ENCODE peak calls at places on chromosomes 2 and 18, in four cellular contexts. H is gastrocnemius medialis, V is GM23248, R is right cardiac atrium. L is an unnamed sample.

GRCh38 chr2:26807788-26808460 is 22.1 kb downstream of the CENPA start:
- DNase-seq in H (no peak), V (peak; percentile 58), R (no peak), L (no peak)

GRCh38 chr2:109374548-109375130 is 239.1 kb downstream of the SEPTIN10 start:
- DNase-seq in R (no peak), H (no peak), V (no peak), L (peak; percentile 17)

GRCh38 chr2:239829326-239829725 is 195.8 kb downstream of the NDUFA10 start:
- DNase-seq in H (no peak), V (no peak), R (no peak), L (peak; percentile 11)

GRCh38 chr2:26696352-26696816 is 3.9 kb downstream of the KCNK3 start:
- DNase-seq in V (peak; percentile 98), H (no peak), R (no peak), L (no peak)

GRCh38 chr2:204604061-204604460 is 58.8 kb downstream of the PARD3B start:
- DNase-seq in R (no peak), H (no peak), V (peak; percentile 4), L (no peak)

GRCh38 chr2:69791045-69791444 is 38.4 kb upstream of the GMCL1 start:
- DNase-seq in H (no peak), V (peak; percentile 33), R (no peak), L (no peak)

GRCh38 chr2:58762176-58762781 is 521.2 kb upstream of the FANCL start:
- DNase-seq in R (peak; percentile 13), H (no peak), V (peak; percentile 78), L (peak; percentile 19)

GRCh38 chr2:28643324-28643723 is 108.3 kb upstream of the PPP1CB start:
- DNase-seq in R (no peak), V (no peak), H (no peak), L (no peak)

GRCh38 chr2:39737661-39738060 is 41.4 kb downstream of the THUMPD2 start:
- DNase-seq in V (peak; percentile 23), H (no peak), R (peak; percentile 25), L (no peak)

GRCh38 chr2:152407806-152408205 is 72.8 kb downstream of the FMNL2 start:
- DNase-seq in H (no peak), V (no peak), R (no peak), L (no peak)

GRCh38 chr2:50564781-50565180 is 467.2 kb downstream of the NRXN1 start:
- DNase-seq in R (no peak), V (no peak), H (no peak), L (no peak)

GRCh38 chr2:157173740-157174184 is 83.7 kb upstream of the GALNT5 start:
- DNase-seq in R (no peak), H (no peak), V (peak; percentile 96), L (no peak)

GRCh38 chr18:58538604-58539386 is 90.1 kb downstream of the ALPK2 start:
- DNase-seq in R (no peak), V (no peak), H (no peak), L (no peak)

GRCh38 chr2:238467772-238468171 is 41.0 kb downstream of the ASB1 start:
- DNase-seq in H (no peak), R (no peak), V (peak; percentile 54), L (no peak)

GRCh38 chr18:32358529-32358928 is 112.2 kb downstream of the GAREM1 start:
- DNase-seq in V (no peak), H (no peak), R (no peak), L (no peak)

GRCh38 chr2:23505218-23505983 is 120.4 kb downstream of the KLHL29 start:
- DNase-seq in R (no peak), H (no peak), V (no peak), L (no peak)

GRCh38 chr2:144518744-144519596 is 949 bp downstream of the ZEB2 start:
- DNase-seq in R (no peak), V (peak; percentile 33), H (no peak), L (no peak)

GRCh38 chr2:127615511-127616166 is 30.3 kb upstream of the GPR17 start:
- DNase-seq in R (no peak), V (peak; percentile 56), H (no peak), L (no peak)

GRCh38 chr18:26717123-26717522 is 148.4 kb downstream of the AQP4 start:
- DNase-seq in R (no peak), H (no peak), V (no peak), L (no peak)

GRCh38 chr2:233303252-233303651 is 4.4 kb upstream of the SAG start:
- DNase-seq in H (no peak), R (no peak), V (no peak), L (no peak)

GRCh38 chr18:12325726-12326245 is 17.7 kb downstream of the TUBB6 start:
- DNase-seq in V (no peak), H (no peak), R (no peak), L (no peak)

GRCh38 chr2:111139637-111140317 is 19.1 kb downstream of the BCL2L11 start:
- DNase-seq in R (no peak), H (peak; percentile 79), V (peak; percentile 23), L (no peak)

GRCh38 chr2:122300758-122301157 is 545.3 kb downstream of the TSN start:
- DNase-seq in R (no peak), H (no peak), V (no peak), L (no peak)

GRCh38 chr18:63249781-63250180 is 69.8 kb downstream of the BCL2 start:
- DNase-seq in R (no peak), H (no peak), V (no peak), L (peak; percentile 53)

GRCh38 chr2:54456526-54457325 is 599 bp downstream of the SPTBN1 start:
- DNase-seq in H (no peak), V (peak; percentile 71), R (peak; percentile 49), L (no peak)

GRCh38 chr18:58572181-58572580 is 56.7 kb downstream of the ALPK2 start:
- DNase-seq in R (no peak), H (no peak), V (peak; percentile 98), L (no peak)

GRCh38 chr2:130336877-130337734 is 5.6 kb upstream of the IMP4 start:
- DNase-seq in H (no peak), V (peak; percentile 68), R (peak; percentile 74), L (peak; percentile 88)

GRCh38 chr2:70944291-70944690 is 8.6 kb downstream of the ATP6V1B1 start:
- DNase-seq in V (no peak), H (no peak), R (no peak), L (no peak)

GRCh38 chr2:74461187-74462053 is 3.2 kb downstream of the WBP1 start:
- DNase-seq in V (no peak), R (no peak), H (no peak), L (no peak)

GRCh38 chr2:132766573-132766972 is 96.6 kb upstream of the LYPD1 start:
- DNase-seq in V (no peak), R (no peak), H (no peak), L (no peak)

GRCh38 chr18:62432176-62432575 is 90.6 kb upstream of the ZCCHC2 start:
- DNase-seq in R (no peak), V (no peak), H (no peak), L (no peak)

DNA sequence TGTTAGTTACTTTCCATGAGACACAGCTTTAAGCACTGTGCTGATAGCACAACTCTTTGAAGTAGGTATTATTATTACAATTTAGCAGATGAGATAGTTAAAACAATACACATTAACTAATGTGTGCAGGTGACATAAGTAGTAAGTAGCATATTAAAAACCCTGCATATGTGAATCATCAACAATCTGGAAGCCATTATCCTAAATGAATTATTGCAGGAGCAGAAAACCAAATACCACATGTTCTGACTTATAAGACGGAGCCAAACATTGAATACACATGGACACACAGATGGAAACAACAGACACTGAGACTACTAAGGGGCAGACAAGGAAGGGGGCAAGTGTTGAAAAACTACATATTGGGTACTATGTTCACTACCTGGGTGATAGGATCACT is 300.3 kb upstream of the GULP1 start:
- DNase-seq in H (no peak), R (no peak), V (peak; percentile 3), L (no peak)
- H3K4me1 ChIP-seq in H (no peaks in the 10 kb centered on the region), R (no peaks in the 10 kb centered on the region), V (no peaks in the 10 kb centered on the region), L (no peaks in the 10 kb centered on the region)

GRCh38 chr2:235006461-235006860 is 54.6 kb downstream of the SH3BP4 start:
- DNase-seq in R (no peak), H (no peak), V (no peak), L (no peak)

GRCh38 chr2:235005603-235006259 is 53.9 kb downstream of the SH3BP4 start:
- DNase-seq in V (peak; percentile 42), H (peak; percentile 69), R (peak; percentile 59), L (peak; percentile 68)

GRCh38 chr2:235004289-235004903 is 52.6 kb downstream of the SH3BP4 start:
- DNase-seq in V (no peak), H (no peak), R (no peak), L (no peak)

GRCh38 chr2:235003096-235003775 is 51.4 kb downstream of the SH3BP4 start:
- DNase-seq in V (no peak), H (no peak), R (no peak), L (no peak)

GRCh38 chr2:235005023-235005422 is 53.2 kb downstream of the SH3BP4 start:
- DNase-seq in V (no peak), H (no peak), R (no peak), L (no peak)
- H3K4me1 ChIP-seq in V (peaks cover 9% of the 10 kb centered on the region), H (peaks cover 49% of the 10 kb centered on the region), R (peaks cover 11% of the 10 kb centered on the region), L (peaks cover 40% of the 10 kb centered on the region)

GRCh38 chr2:201196803-201197202 is 13.9 kb downstream of the CASP10 start:
- DNase-seq in V (no peak), H (no peak), R (no peak), L (no peak)
- H3K4me1 ChIP-seq in V (no peaks in the 10 kb centered on the region), H (no peaks in the 10 kb centered on the region), R (peaks cover 2% of the 10 kb centered on the region), L (peaks cover 3% of the 10 kb centered on the region)

DNA sequence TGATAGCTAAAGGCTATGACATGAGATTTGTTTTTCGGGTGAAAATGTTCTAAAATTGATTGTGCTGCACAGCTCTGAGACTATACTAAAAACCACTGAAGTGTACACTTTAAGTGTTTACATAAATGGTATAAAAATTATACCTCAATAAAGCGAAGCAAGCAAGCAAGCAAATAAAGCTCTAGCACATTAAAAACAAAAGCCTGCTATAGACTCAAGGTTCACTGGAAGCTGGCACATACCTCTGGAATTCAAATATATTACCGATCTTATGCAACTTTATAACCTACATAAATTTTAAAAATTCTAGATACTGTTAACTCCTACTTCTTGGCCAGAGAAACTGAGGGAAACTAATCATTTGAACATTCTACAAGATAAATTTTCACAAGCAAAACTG is 20.1 kb downstream of the PELI1 start:
- DNase-seq in R (no peak), V (no peak), H (no peak), L (no peak)
- H3K4me1 ChIP-seq in R (peaks cover 4% of the 10 kb centered on the region), V (peaks cover 12% of the 10 kb centered on the region), H (no peaks in the 10 kb centered on the region), L (peaks cover 12% of the 10 kb centered on the region)

DNA sequence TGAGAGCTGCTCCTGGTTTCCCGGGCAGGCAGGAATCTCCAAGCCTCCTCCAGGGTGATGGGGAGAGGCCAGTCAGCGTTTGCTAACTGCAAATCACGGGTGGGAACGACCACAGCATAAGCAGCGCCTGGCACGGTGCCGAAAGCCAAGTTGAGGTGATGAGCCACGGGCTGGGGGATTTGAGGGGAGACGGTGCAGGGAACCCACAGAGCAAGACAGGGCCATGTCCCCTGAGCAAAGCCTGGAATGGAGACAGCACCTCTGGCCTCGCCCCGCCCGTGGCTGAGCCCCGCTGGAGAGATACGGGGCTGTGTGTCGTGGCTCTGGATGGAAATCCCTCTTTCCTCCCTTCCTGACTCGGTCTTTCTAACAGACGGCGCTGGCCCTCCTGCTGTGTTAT is 31.5 kb upstream of the TMEM18 start:
- DNase-seq in H (no peak), V (no peak), R (no peak), L (no peak)
- H3K4me1 ChIP-seq in H (no peaks in the 10 kb centered on the region), V (no peaks in the 10 kb centered on the region), R (no peaks in the 10 kb centered on the region), L (no peaks in the 10 kb centered on the region)